ENCODE peak calls at places on chromosomes 11 and 22, in ten cellular contexts. O, E, B, L, Y, J, A, P, W and N are unnamed samples.

GRCh38 chr11:3341298-3341697 is 37.6 kb downstream of the ZNF195 start:
- DNase-seq in O (peak; percentile 59), E (peak; percentile 12), B (peak; percentile 72), L (no peak), Y (peak; percentile 50), J (peak; percentile 75), A (no peak), P (peak; percentile 80), W (no peak), N (peak; percentile 73)

GRCh38 chr22:28736296-28737155 is 5.1 kb downstream of the CHEK2 start:
- DNase-seq in O (no peak), E (no peak), B (no peak), L (no peak), Y (no peak), J (no peak), A (no peak), P (no peak), W (no peak), N (peak; percentile 96)

GRCh38 chr11:86360775-86361395 is 13.8 kb upstream of the CCDC81 start:
- DNase-seq in O (no peak), E (no peak), B (no peak), L (peak; percentile 27), Y (peak; percentile 40), J (no peak), A (peak; percentile 73), P (no peak), W (no peak), N (peak; percentile 72)

GRCh38 chr11:3906166-3906565 is 50.7 kb downstream of the STIM1 start:
- DNase-seq in O (no peak), E (no peak), B (no peak), L (no peak), Y (no peak), J (no peak), A (no peak), P (no peak), W (no peak), N (no peak)

GRCh38 chr11:119101367-119101758 is 290 bp downstream of the DPAGT1 start:
- DNase-seq in O (no peak), E (no peak), B (no peak), L (no peak), Y (peak; percentile 48), J (no peak), A (no peak), P (no peak), W (no peak), N (no peak)

GRCh38 chr22:24434472-24435322 is 7.3 kb downstream of the ADORA2A start:
- DNase-seq in O (no peak), E (peak; percentile 62), B (peak; percentile 79), L (peak; percentile 19), Y (no peak), J (peak; percentile 62), A (no peak), P (peak; percentile 59), W (peak; percentile 45), N (no peak)

GRCh38 chr22:32103648-32104326 is 55.3 kb downstream of the C22orf42 start:
- DNase-seq in O (no peak), E (no peak), B (no peak), L (no peak), Y (no peak), J (no peak), A (peak; percentile 3), P (no peak), W (no peak), N (no peak)

GRCh38 chr11:34192481-34193401 is 87.3 kb downstream of the NAT10 start:
- DNase-seq in O (peak; percentile 91), E (no peak), B (no peak), L (peak; percentile 93), Y (peak; percentile 44), J (peak; percentile 15), A (peak; percentile 93), P (no peak), W (peak; percentile 85), N (peak; percentile 47)

GRCh38 chr22:20002661-20003060 is 14.0 kb downstream of the ARVCF start:
- DNase-seq in O (no peak), E (no peak), B (no peak), L (no peak), Y (no peak), J (no peak), A (no peak), P (no peak), W (no peak), N (no peak)

GRCh38 chr11:134888821-134889220 is 476.8 kb upstream of the B3GAT1 start:
- DNase-seq in O (no peak), E (no peak), B (no peak), L (no peak), Y (no peak), J (no peak), A (no peak), P (no peak), W (no peak), N (no peak)
- H3K4me3 ChIP-seq in O (no peak overlapping the region), E (no peak overlapping the region), B (no peak overlapping the region), L (no peak overlapping the region), Y (no peak overlapping the region), J (no peak overlapping the region), A (no peak overlapping the region), P (no peak overlapping the region), W (no peak overlapping the region), N (no peak overlapping the region)

DNA sequence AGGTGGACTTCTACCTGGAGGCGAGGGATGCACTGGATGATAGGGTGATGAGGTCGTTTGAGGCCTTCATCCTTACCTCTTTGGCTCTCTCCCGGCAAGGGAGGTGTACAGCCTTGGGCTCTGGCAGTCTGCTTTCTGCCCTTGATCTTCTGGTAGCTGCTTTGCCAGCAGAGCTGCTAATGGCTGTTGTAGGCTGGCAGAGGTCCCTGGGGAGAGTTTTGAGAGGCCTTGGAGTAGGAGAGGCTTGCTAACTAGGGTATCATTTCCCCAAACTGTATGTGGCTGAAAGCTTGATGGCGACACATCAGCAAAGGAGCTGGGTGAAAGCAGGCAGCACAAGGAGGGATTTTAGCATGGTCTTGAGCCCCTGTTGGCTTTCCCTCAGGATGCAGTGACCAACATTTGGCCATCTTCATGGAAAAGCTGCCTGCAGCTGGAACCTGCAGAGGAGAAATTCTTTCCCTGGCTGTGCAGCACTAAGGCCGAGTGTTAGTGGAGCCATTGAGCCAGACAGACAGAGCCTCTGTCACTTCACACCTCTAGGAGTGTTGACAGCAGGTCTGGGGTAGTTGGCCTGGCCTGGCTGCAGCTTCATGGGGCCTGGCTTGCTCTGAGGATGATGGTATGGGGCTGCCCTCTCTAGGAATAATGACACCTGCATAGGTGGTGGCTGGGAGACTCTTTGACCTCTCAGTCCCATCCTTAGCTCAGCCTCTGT is 3.5 kb upstream of the AMPD3 start:
- DNase-seq in O (no peak), E (peak; percentile 12), B (no peak), L (no peak), Y (no peak), J (no peak), A (no peak), P (no peak), W (no peak), N (peak; percentile 14)
- H3K27ac ChIP-seq in O (no peak overlapping the region), E (peak overlapping the region; percentile 84), B (peak overlapping the region; percentile 44), L (no peak overlapping the region), Y (peak overlapping the region; percentile 86), J (peak overlapping the region; percentile 78), A (no peak overlapping the region), P (peak overlapping the region; percentile 86), W (no peak overlapping the region), N (no peak overlapping the region)

GRCh38 chr11:77871855-77872254 is 50.9 kb downstream of the AAMDC start:
- DNase-seq in O (no peak), E (no peak), B (no peak), L (no peak), Y (no peak), J (no peak), A (no peak), P (no peak), W (no peak), N (no peak)

GRCh38 chr11:77879218-77879617 is 58.3 kb downstream of the AAMDC start:
- DNase-seq in O (peak; percentile 59), E (no peak), B (no peak), L (no peak), Y (no peak), J (no peak), A (peak; percentile 50), P (no peak), W (peak; percentile 47), N (no peak)

GRCh38 chr11:77876045-77876444 is 55.1 kb downstream of the AAMDC start:
- DNase-seq in O (no peak), E (no peak), B (no peak), L (no peak), Y (no peak), J (no peak), A (no peak), P (no peak), W (no peak), N (no peak)

GRCh38 chr11:77873345-77873744 is 52.4 kb downstream of the AAMDC start:
- DNase-seq in O (no peak), E (no peak), B (no peak), L (no peak), Y (no peak), J (no peak), A (no peak), P (no peak), W (no peak), N (no peak)

DNA sequence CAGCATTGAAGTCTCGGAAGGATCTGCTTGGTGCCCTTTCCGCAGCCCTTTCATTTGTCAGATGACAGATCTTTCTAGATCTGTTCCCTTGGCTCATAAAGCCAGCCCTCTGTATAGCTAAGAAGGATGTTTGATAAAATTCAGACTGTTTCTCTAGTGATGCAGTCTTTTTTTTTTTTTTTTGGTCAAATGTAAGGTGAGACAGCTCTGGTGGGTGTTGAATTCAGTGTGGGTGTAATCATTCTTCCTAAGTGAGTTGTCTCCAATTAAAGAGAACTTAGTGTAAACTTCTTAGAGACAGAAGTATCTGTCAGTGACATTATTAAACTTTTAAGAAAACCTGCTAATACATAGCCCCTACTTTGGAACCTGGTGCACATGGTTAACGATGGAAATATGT is 53.3 kb downstream of the AAMDC start:
- DNase-seq in O (no peak), E (no peak), B (no peak), L (peak; percentile 65), Y (no peak), J (no peak), A (peak; percentile 16), P (no peak), W (no peak), N (no peak)
- H3K4me3 ChIP-seq in O (no peak overlapping the region), E (no peak overlapping the region), B (no peak overlapping the region), L (no peak overlapping the region), Y (no peak overlapping the region), J (no peak overlapping the region), A (no peak overlapping the region), P (no peak overlapping the region), W (no peak overlapping the region), N (no peak overlapping the region)

GRCh38 chr11:1839924-1840779 is 1.4 kb downstream of the TNNI2 start:
- DNase-seq in O (peak; percentile 88), E (no peak), B (no peak), L (no peak), Y (no peak), J (peak; percentile 69), A (no peak), P (peak; percentile 87), W (no peak), N (no peak)

GRCh38 chr11:1841511-1842148 is 2.8 kb downstream of the TNNI2 start:
- DNase-seq in O (peak; percentile 42), E (no peak), B (no peak), L (no peak), Y (no peak), J (no peak), A (no peak), P (no peak), W (no peak), N (no peak)

GRCh38 chr11:1839204-1839923 is 583 bp downstream of the TNNI2 start:
- DNase-seq in O (no peak), E (no peak), B (no peak), L (no peak), Y (no peak), J (no peak), A (no peak), P (no peak), W (no peak), N (no peak)

GRCh38 chr11:1842149-1843097 is 3.6 kb downstream of the TNNI2 start:
- DNase-seq in O (peak; percentile 52), E (no peak), B (no peak), L (no peak), Y (no peak), J (peak; percentile 98), A (no peak), P (no peak), W (no peak), N (no peak)

GRCh38 chr11:1840780-1841480 is 2.1 kb downstream of the TNNI2 start:
- DNase-seq in O (peak; percentile 48), E (no peak), B (no peak), L (no peak), Y (no peak), J (no peak), A (no peak), P (no peak), W (no peak), N (no peak)
- H3K27ac ChIP-seq in O (no peak overlapping the region), E (no peak overlapping the region), B (no peak overlapping the region), L (no peak overlapping the region), Y (no peak overlapping the region), J (peak overlapping the region; percentile 94), A (no peak overlapping the region), P (no peak overlapping the region), W (no peak overlapping the region), N (no peak overlapping the region)